ENCODE peak calls at places on chromosome 15, in ten cellular contexts. T is heart left ventricle, C is sigmoid colon, B is A549, D is IMR-90, F is adrenal gland, S is ovary, I is transverse colon, G is stomach, H is esophagus muscularis mucosa. U is an unnamed sample.

GRCh38 chr15:27222479-27222878 is 251.5 kb downstream of the GABRG3 start:
- DNase-seq in T (no peak), C (no peak), B (peak; percentile 76), D (no peak), F (no peak), S (no peak), I (no peak), G (no peak), H (no peak), U (no peak)

GRCh38 chr15:86837631-86838030 is 758.0 kb downstream of the AGBL1 start:
- DNase-seq in T (no peak), C (no peak), B (no peak), D (no peak), F (no peak), S (no peak), I (no peak), G (no peak), H (no peak), U (no peak)

GRCh38 chr15:31389576-31389975 is 62.9 kb downstream of the KLF13 start:
- DNase-seq in T (no peak), C (no peak), B (no peak), D (no peak), F (no peak), S (no peak), I (no peak), G (no peak), H (peak; percentile 53), U (peak; percentile 37)

GRCh38 chr15:80285379-80285778 is 33.4 kb upstream of the CTXND1 start:
- DNase-seq in T (no peak), C (no peak), B (no peak), D (no peak), F (no peak), S (no peak), I (no peak), G (no peak), H (peak; percentile 47), U (no peak)

GRCh38 chr15:78064544-78064943 is 13.0 kb downstream of the TBC1D2B start:
- DNase-seq in T (no peak), C (no peak), B (no peak), D (peak; percentile 51), F (no peak), S (no peak), I (no peak), G (no peak), H (no peak), U (no peak)

GRCh38 chr15:49282366-49282765 is 112.3 kb downstream of the GALK2 start:
- DNase-seq in T (no peak), C (no peak), B (no peak), D (peak; percentile 88), F (no peak), S (no peak), I (no peak), G (no peak), H (no peak), U (no peak)

GRCh38 chr15:88695595-88696186 is 56.9 kb downstream of the ISG20 start:
- DNase-seq in T (no peak), C (no peak), B (no peak), D (no peak), F (no peak), S (no peak), I (no peak), G (no peak), H (no peak), U (no peak)

GRCh38 chr15:92667291-92667904 is 11.8 kb upstream of the FAM174B start:
- DNase-seq in T (no peak), C (no peak), B (peak; percentile 79), D (no peak), F (no peak), S (peak; percentile 61), I (no peak), G (no peak), H (no peak), U (no peak)

GRCh38 chr15:99425666-99426301 is 140.0 kb upstream of the MEF2A start:
- DNase-seq in T (no peak), C (peak; percentile 61), B (peak; percentile 24), D (no peak), F (no peak), S (peak; percentile 10), I (peak; percentile 11), G (peak; percentile 38), H (no peak), U (peak; percentile 44)

GRCh38 chr15:29348308-29348914 is 78.8 kb upstream of the NSMCE3 start:
- DNase-seq in T (no peak), C (peak; percentile 89), B (no peak), D (no peak), F (no peak), S (no peak), I (peak; percentile 29), G (no peak), H (no peak), U (no peak)

GRCh38 chr15:90489944-90490343 is 39.8 kb upstream of the CRTC3 start:
- DNase-seq in T (no peak), C (no peak), B (no peak), D (peak; percentile 24), F (no peak), S (no peak), I (no peak), G (no peak), H (no peak), U (no peak)

GRCh38 chr15:90883526-90883931 is 775 bp upstream of the FES start:
- DNase-seq in T (no peak), C (no peak), B (no peak), D (no peak), F (no peak), S (peak; percentile 46), I (no peak), G (no peak), H (no peak), U (no peak)

GRCh38 chr15:69592954-69593353 is 140.3 kb downstream of the RPLP1 start:
- DNase-seq in T (no peak), C (no peak), B (peak; percentile 48), D (no peak), F (no peak), S (no peak), I (no peak), G (no peak), H (no peak), U (no peak)
- TF ChIP-seq CTCF in T (no peak), C (no peak), B (no peak), D (no peak), F (no peak), S (no peak), I (no peak), G (no peak), H (no peak), U (no peak)

DNA sequence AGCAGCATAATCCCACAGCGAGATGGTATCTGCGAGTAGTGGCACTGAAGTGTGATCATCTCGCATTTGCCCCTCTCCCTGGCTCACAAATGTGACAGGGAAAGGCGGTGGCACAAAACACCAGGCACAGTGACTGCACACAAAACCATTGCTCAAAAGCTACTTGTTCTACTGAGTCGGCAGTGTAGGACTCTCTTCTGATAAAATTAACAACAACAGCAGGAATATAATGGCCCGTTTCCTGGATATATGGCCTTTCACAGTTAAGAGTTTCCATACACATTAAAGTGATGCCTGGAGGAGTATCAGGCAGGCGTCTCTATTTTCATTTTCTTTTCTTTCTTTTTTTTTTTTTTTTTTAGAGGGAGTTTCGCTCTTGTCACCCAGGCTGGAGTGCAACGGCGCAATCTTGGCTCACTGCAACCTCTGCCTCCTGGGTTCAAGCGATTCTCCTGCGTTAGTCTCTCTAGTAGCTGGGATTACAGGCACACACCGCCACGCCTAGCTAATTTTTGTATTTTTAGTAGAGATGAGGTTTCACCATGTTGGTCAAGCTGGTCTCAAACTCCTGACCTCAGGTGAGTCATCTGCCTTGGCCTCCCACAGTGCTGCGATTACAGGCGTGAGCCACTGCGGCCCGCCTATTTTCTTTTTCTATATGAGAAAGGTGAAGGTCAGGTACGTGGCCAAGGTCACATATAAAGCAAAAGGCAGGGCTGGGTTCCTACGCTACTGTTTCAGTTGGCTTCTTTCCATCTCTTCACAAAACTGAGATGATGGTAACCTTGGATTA is 68.8 kb downstream of the MYO1E start:
- DNase-seq in T (no peak), C (no peak), B (peak; percentile 78), D (peak; percentile 22), F (no peak), S (no peak), I (no peak), G (peak; percentile 40), H (no peak), U (no peak)
- TF ChIP-seq POLR2A in T (no peak), C (no peak), B (no peak), D (no peak), F (no peak), S (no peak), I (no peak), G (no peak), H (no peak), U (no peak)

GRCh38 chr15:69037482-69037881 is 23.0 kb downstream of the NOX5 start:
- DNase-seq in T (no peak), C (no peak), B (no peak), D (no peak), F (no peak), S (no peak), I (no peak), G (no peak), H (no peak), U (no peak)

GRCh38 chr15:69034352-69034751 is 19.9 kb downstream of the NOX5 start:
- DNase-seq in T (no peak), C (no peak), B (no peak), D (peak; percentile 89), F (no peak), S (no peak), I (no peak), G (no peak), H (no peak), U (no peak)

GRCh38 chr15:69036856-69037255 is 22.4 kb downstream of the NOX5 start:
- DNase-seq in T (no peak), C (no peak), B (no peak), D (no peak), F (no peak), S (no peak), I (no peak), G (no peak), H (no peak), U (no peak)

GRCh38 chr15:69035918-69036258 is 21.4 kb downstream of the NOX5 start:
- DNase-seq in T (no peak), C (no peak), B (no peak), D (no peak), F (no peak), S (no peak), I (no peak), G (no peak), H (no peak), U (no peak)

GRCh38 chr15:69035205-69035917 is 20.9 kb downstream of the NOX5 start:
- DNase-seq in T (no peak), C (no peak), B (peak; percentile 75), D (no peak), F (no peak), S (no peak), I (peak; percentile 26), G (peak; percentile 56), H (no peak), U (peak; percentile 67)
- TF ChIP-seq CTCF in T (no peak), C (no peak), B (peak; percentile 64), D (no peak), F (no peak), S (no peak), I (no peak), G (no peak), H (no peak), U (peak; percentile 47)

DNA sequence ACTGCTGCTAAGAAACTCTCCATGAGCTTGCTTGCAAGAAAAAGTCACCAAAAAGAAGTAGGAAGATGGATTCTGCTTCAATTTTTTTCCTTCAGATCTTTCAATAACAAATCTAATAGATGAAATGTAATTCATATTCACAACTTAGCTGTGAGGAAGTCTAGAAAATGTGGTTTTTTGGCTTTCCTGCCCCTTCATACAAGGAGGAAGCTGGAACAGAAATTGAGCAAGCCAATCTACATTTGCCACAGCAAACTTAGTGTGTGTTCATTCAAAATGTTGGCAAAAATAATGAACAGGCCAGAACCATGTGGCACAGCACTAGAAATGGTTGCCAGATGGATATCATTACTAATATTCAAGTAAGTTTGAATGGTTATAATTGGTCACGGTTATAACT is 93.2 kb upstream of the NEDD4 start:
- DNase-seq in T (no peak), C (no peak), B (no peak), D (no peak), F (no peak), S (no peak), I (no peak), G (no peak), H (no peak), U (no peak)
- TF ChIP-seq POLR2A in T (no peak), C (no peak), B (no peak), D (no peak), F (no peak), S (no peak), I (no peak), G (no peak), H (no peak), U (no peak)